ENCODE peak calls at places on chromosome X, in ten cellular contexts. One of them, this sample, is unnamed.

GRCh38 chrX:22314692-22315091 is 42.0 kb downstream of the CBLL2 start:
- DNase-seq in tibial nerve: no peak
- DNase-seq in A549: no peak
- DNase-seq in uterus: no peak
- DNase-seq in heart left ventricle: no peak
- DNase-seq in esophagus muscularis mucosa: no peak
- DNase-seq in endothelial cell of umbilical vein: peak; percentile 42
- DNase-seq in NB4: no peak
- DNase-seq in prostate gland: no peak
- DNase-seq in body of pancreas: no peak
- DNase-seq in this sample: no peak

GRCh38 chrX:103818844-103819243 is 13.2 kb downstream of the RAB9B start:
- DNase-seq in tibial nerve: no peak
- DNase-seq in A549: no peak
- DNase-seq in uterus: no peak
- DNase-seq in heart left ventricle: no peak
- DNase-seq in esophagus muscularis mucosa: no peak
- DNase-seq in endothelial cell of umbilical vein: no peak
- DNase-seq in NB4: no peak
- DNase-seq in prostate gland: no peak
- DNase-seq in body of pancreas: no peak
- DNase-seq in this sample: no peak

GRCh38 chrX:3326721-3327120 is 19.7 kb downstream of the MXRA5 start:
- DNase-seq in tibial nerve: no peak
- DNase-seq in A549: no peak
- DNase-seq in uterus: no peak
- DNase-seq in heart left ventricle: no peak
- DNase-seq in esophagus muscularis mucosa: no peak
- DNase-seq in endothelial cell of umbilical vein: no peak
- DNase-seq in NB4: peak; percentile 1
- DNase-seq in prostate gland: no peak
- DNase-seq in body of pancreas: no peak
- DNase-seq in this sample: no peak

GRCh38 chrX:65813245-65813644 is 145.8 kb downstream of the MSN start:
- DNase-seq in tibial nerve: no peak
- DNase-seq in A549: no peak
- DNase-seq in uterus: no peak
- DNase-seq in heart left ventricle: no peak
- DNase-seq in esophagus muscularis mucosa: no peak
- DNase-seq in endothelial cell of umbilical vein: no peak
- DNase-seq in NB4: no peak
- DNase-seq in prostate gland: no peak
- DNase-seq in body of pancreas: no peak
- DNase-seq in this sample: no peak

GRCh38 chrX:54066841-54067240 is 22.6 kb upstream of the PHF8 start:
- DNase-seq in tibial nerve: no peak
- DNase-seq in A549: no peak
- DNase-seq in uterus: no peak
- DNase-seq in heart left ventricle: no peak
- DNase-seq in esophagus muscularis mucosa: no peak
- DNase-seq in endothelial cell of umbilical vein: no peak
- DNase-seq in NB4: no peak
- DNase-seq in prostate gland: no peak
- DNase-seq in body of pancreas: no peak
- DNase-seq in this sample: no peak

GRCh38 chrX:44550563-44550962 is 7.9 kb upstream of the FUNDC1 start:
- DNase-seq in tibial nerve: no peak
- DNase-seq in A549: no peak
- DNase-seq in uterus: no peak
- DNase-seq in heart left ventricle: no peak
- DNase-seq in esophagus muscularis mucosa: no peak
- DNase-seq in endothelial cell of umbilical vein: no peak
- DNase-seq in NB4: no peak
- DNase-seq in prostate gland: no peak
- DNase-seq in body of pancreas: no peak
- DNase-seq in this sample: no peak

GRCh38 chrX:136325377-136325776 is 24.6 kb downstream of the ADGRG4 start:
- DNase-seq in tibial nerve: no peak
- DNase-seq in A549: no peak
- DNase-seq in uterus: no peak
- DNase-seq in heart left ventricle: no peak
- DNase-seq in esophagus muscularis mucosa: no peak
- DNase-seq in endothelial cell of umbilical vein: no peak
- DNase-seq in NB4: no peak
- DNase-seq in prostate gland: no peak
- DNase-seq in body of pancreas: no peak
- DNase-seq in this sample: no peak

GRCh38 chrX:12137982-12138365 is 299 bp upstream of the FRMPD4 start:
- DNase-seq in tibial nerve: no peak
- DNase-seq in A549: no peak
- DNase-seq in uterus: no peak
- DNase-seq in heart left ventricle: no peak
- DNase-seq in esophagus muscularis mucosa: no peak
- DNase-seq in endothelial cell of umbilical vein: no peak
- DNase-seq in NB4: no peak
- DNase-seq in prostate gland: no peak
- DNase-seq in body of pancreas: no peak
- DNase-seq in this sample: no peak

GRCh38 chrX:110180928-110181310 is 137.0 kb downstream of the AMMECR1 start:
- DNase-seq in tibial nerve: no peak
- DNase-seq in A549: no peak
- DNase-seq in uterus: no peak
- DNase-seq in heart left ventricle: no peak
- DNase-seq in esophagus muscularis mucosa: no peak
- DNase-seq in endothelial cell of umbilical vein: no peak
- DNase-seq in NB4: no peak
- DNase-seq in prostate gland: no peak
- DNase-seq in body of pancreas: no peak
- DNase-seq in this sample: no peak

GRCh38 chrX:132751043-132751690 is 207.3 kb downstream of the HS6ST2 start:
- DNase-seq in tibial nerve: no peak
- DNase-seq in A549: no peak
- DNase-seq in uterus: no peak
- DNase-seq in heart left ventricle: no peak
- DNase-seq in esophagus muscularis mucosa: no peak
- DNase-seq in endothelial cell of umbilical vein: no peak
- DNase-seq in NB4: no peak
- DNase-seq in prostate gland: no peak
- DNase-seq in body of pancreas: no peak
- DNase-seq in this sample: no peak

GRCh38 chrX:110145854-110146253 is 142.9 kb downstream of the TMEM164 start:
- DNase-seq in tibial nerve: no peak
- DNase-seq in A549: peak; percentile 13
- DNase-seq in uterus: peak; percentile 22
- DNase-seq in heart left ventricle: no peak
- DNase-seq in esophagus muscularis mucosa: no peak
- DNase-seq in endothelial cell of umbilical vein: peak; percentile 36
- DNase-seq in NB4: peak; percentile 47
- DNase-seq in prostate gland: no peak
- DNase-seq in body of pancreas: peak; percentile 39
- DNase-seq in this sample: no peak

GRCh38 chrX:14875624-14876023 is 2.4 kb downstream of the MOSPD2 start:
- DNase-seq in tibial nerve: no peak
- DNase-seq in A549: no peak
- DNase-seq in uterus: no peak
- DNase-seq in heart left ventricle: no peak
- DNase-seq in esophagus muscularis mucosa: no peak
- DNase-seq in endothelial cell of umbilical vein: no peak
- DNase-seq in NB4: no peak
- DNase-seq in prostate gland: no peak
- DNase-seq in body of pancreas: no peak
- DNase-seq in this sample: no peak

GRCh38 chrX:16786791-16787735 is 797 bp downstream of the TXLNG start:
- DNase-seq in tibial nerve: peak; percentile 14
- DNase-seq in A549: no peak
- DNase-seq in uterus: peak; percentile 38
- DNase-seq in heart left ventricle: peak; percentile 38
- DNase-seq in esophagus muscularis mucosa: no peak
- DNase-seq in endothelial cell of umbilical vein: no peak
- DNase-seq in NB4: peak; percentile 54
- DNase-seq in prostate gland: no peak
- DNase-seq in body of pancreas: peak; percentile 48
- DNase-seq in this sample: peak; percentile 88

GRCh38 chrX:153953892-153954617 is 9.6 kb upstream of the RENBP start:
- DNase-seq in tibial nerve: no peak
- DNase-seq in A549: no peak
- DNase-seq in uterus: no peak
- DNase-seq in heart left ventricle: no peak
- DNase-seq in esophagus muscularis mucosa: no peak
- DNase-seq in endothelial cell of umbilical vein: no peak
- DNase-seq in NB4: no peak
- DNase-seq in prostate gland: no peak
- DNase-seq in body of pancreas: no peak
- DNase-seq in this sample: no peak
- TF ChIP-seq POLR2A in tibial nerve: no peak
- TF ChIP-seq POLR2A in A549: no peak
- TF ChIP-seq POLR2A in uterus: no peak
- TF ChIP-seq POLR2A in heart left ventricle: no peak
- TF ChIP-seq POLR2A in esophagus muscularis mucosa: no peak
- TF ChIP-seq POLR2A in endothelial cell of umbilical vein: no peak
- TF ChIP-seq POLR2A in NB4: no peak
- TF ChIP-seq POLR2A in prostate gland: no peak
- TF ChIP-seq POLR2A in body of pancreas: no peak
- TF ChIP-seq POLR2A in this sample: no peak

DNA sequence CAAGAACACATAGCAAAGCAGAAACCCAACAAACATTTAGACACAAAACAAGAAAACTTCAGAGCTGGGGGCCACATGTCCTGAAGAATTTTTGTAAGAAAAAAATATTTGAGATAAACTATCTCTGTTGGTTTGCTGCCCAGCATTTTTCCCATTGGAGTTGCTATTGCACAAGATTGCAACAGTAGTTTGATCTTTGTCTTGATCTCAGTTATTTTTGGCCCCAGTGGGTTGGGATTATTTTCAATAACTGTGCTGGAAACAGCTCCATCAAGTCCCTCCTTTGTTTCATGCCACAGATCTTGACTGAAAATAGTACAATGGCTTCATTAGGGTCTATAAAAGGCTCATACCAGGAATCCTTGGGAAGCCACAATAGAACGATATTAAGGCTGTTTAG is 103.8 kb upstream of the RAI2 start:
- DNase-seq in tibial nerve: peak; percentile 68
- DNase-seq in A549: no peak
- DNase-seq in uterus: no peak
- DNase-seq in heart left ventricle: no peak
- DNase-seq in esophagus muscularis mucosa: no peak
- DNase-seq in endothelial cell of umbilical vein: no peak
- DNase-seq in NB4: no peak
- DNase-seq in prostate gland: no peak
- DNase-seq in body of pancreas: no peak
- DNase-seq in this sample: no peak
- TF ChIP-seq CTCF in tibial nerve: no peak
- TF ChIP-seq CTCF in A549: no peak
- TF ChIP-seq CTCF in uterus: no peak
- TF ChIP-seq CTCF in heart left ventricle: no peak
- TF ChIP-seq CTCF in esophagus muscularis mucosa: no peak
- TF ChIP-seq CTCF in endothelial cell of umbilical vein: no peak
- TF ChIP-seq CTCF in NB4: no peak
- TF ChIP-seq CTCF in prostate gland: no peak
- TF ChIP-seq CTCF in body of pancreas: no peak
- TF ChIP-seq CTCF in this sample: no peak

GRCh38 chrX:1492421-1493012 is 39.8 kb upstream of the ASMTL start:
- DNase-seq in tibial nerve: no peak
- DNase-seq in A549: no peak
- DNase-seq in uterus: no peak
- DNase-seq in heart left ventricle: no peak
- DNase-seq in esophagus muscularis mucosa: no peak
- DNase-seq in endothelial cell of umbilical vein: no peak
- DNase-seq in NB4: no peak
- DNase-seq in prostate gland: no peak
- DNase-seq in body of pancreas: no peak
- DNase-seq in this sample: peak; percentile 75
- TF ChIP-seq POLR2A in tibial nerve: no peak
- TF ChIP-seq POLR2A in A549: no peak
- TF ChIP-seq POLR2A in uterus: no peak
- TF ChIP-seq POLR2A in heart left ventricle: no peak
- TF ChIP-seq POLR2A in esophagus muscularis mucosa: no peak
- TF ChIP-seq POLR2A in endothelial cell of umbilical vein: no peak
- TF ChIP-seq POLR2A in NB4: no peak
- TF ChIP-seq POLR2A in prostate gland: no peak
- TF ChIP-seq POLR2A in body of pancreas: no peak
- TF ChIP-seq POLR2A in this sample: no peak

GRCh38 chrX:150363561-150364346 is 637 bp downstream of the MAMLD1 start:
- DNase-seq in tibial nerve: no peak
- DNase-seq in A549: peak; percentile 24
- DNase-seq in uterus: peak; percentile 27
- DNase-seq in heart left ventricle: no peak
- DNase-seq in esophagus muscularis mucosa: no peak
- DNase-seq in endothelial cell of umbilical vein: peak; percentile 35
- DNase-seq in NB4: peak; percentile 14
- DNase-seq in prostate gland: no peak
- DNase-seq in body of pancreas: peak; percentile 49
- DNase-seq in this sample: no peak
- TF ChIP-seq CTCF in tibial nerve: no peak
- TF ChIP-seq CTCF in A549: no peak
- TF ChIP-seq CTCF in uterus: no peak
- TF ChIP-seq CTCF in heart left ventricle: no peak
- TF ChIP-seq CTCF in esophagus muscularis mucosa: no peak
- TF ChIP-seq CTCF in endothelial cell of umbilical vein: no peak
- TF ChIP-seq CTCF in NB4: no peak
- TF ChIP-seq CTCF in prostate gland: no peak
- TF ChIP-seq CTCF in body of pancreas: no peak
- TF ChIP-seq CTCF in this sample: no peak

GRCh38 chrX:40049084-40049641 is 48.6 kb downstream of the BCOR start:
- DNase-seq in tibial nerve: no peak
- DNase-seq in A549: no peak
- DNase-seq in uterus: no peak
- DNase-seq in heart left ventricle: no peak
- DNase-seq in esophagus muscularis mucosa: no peak
- DNase-seq in endothelial cell of umbilical vein: no peak
- DNase-seq in NB4: no peak
- DNase-seq in prostate gland: no peak
- DNase-seq in body of pancreas: no peak
- DNase-seq in this sample: no peak
- TF ChIP-seq POLR2A in tibial nerve: no peak
- TF ChIP-seq POLR2A in A549: no peak
- TF ChIP-seq POLR2A in uterus: no peak
- TF ChIP-seq POLR2A in heart left ventricle: no peak
- TF ChIP-seq POLR2A in esophagus muscularis mucosa: no peak
- TF ChIP-seq POLR2A in endothelial cell of umbilical vein: no peak
- TF ChIP-seq POLR2A in NB4: no peak
- TF ChIP-seq POLR2A in prostate gland: no peak
- TF ChIP-seq POLR2A in body of pancreas: no peak
- TF ChIP-seq POLR2A in this sample: no peak